ENCODE peak calls at places on chromosomes 3 and 15, in ten cellular contexts. W is iris pigment epithelial cell, T is NCI-H1694 treated with DMSO at 0.1 percent for 48 hours, Z is cardiac fibroblast, O is heart right ventricle, A is GDM1, G is left ventricle myocardium inferior, H is esophagus muscularis mucosa, Q is GM13976, R is fibroblast of mammary gland. N is an unnamed sample.

GRCh38 chr3:14803101-14803980 is 15.4 kb upstream of the FGD5 start:
- DNase-seq in Q (no peak), Z (peak; percentile 25), G (peak; percentile 28), R (no peak), O (no peak), T (no peak), A (peak; percentile 11), H (no peak), W (peak; percentile 19), N (no peak)

GRCh38 chr3:15933439-15934144 is 135.8 kb upstream of the ANKRD28 start:
- DNase-seq in T (no peak), R (peak; percentile 75), A (no peak), G (no peak), Z (peak; percentile 28), W (peak; percentile 44), Q (no peak), H (no peak), O (no peak), N (no peak)

GRCh38 chr3:194313642-194314430 is 37.3 kb downstream of the CPN2 start:
- DNase-seq in R (peak; percentile 67), Z (no peak), G (peak; percentile 65), T (no peak), O (no peak), W (peak; percentile 20), Q (no peak), A (no peak), H (no peak), N (peak; percentile 47)

GRCh38 chr3:29268651-29269050 is 12.2 kb upstream of the RBMS3 start:
- DNase-seq in Q (no peak), W (no peak), O (no peak), Z (peak; percentile 12), A (no peak), H (no peak), T (no peak), G (no peak), R (no peak), N (no peak)

GRCh38 chr3:123584284-123584987 is 417 bp downstream of the HACD2 start:
- DNase-seq in T (no peak), Q (peak; percentile 60), G (peak; percentile 67), A (no peak), O (peak; percentile 47), Z (peak; percentile 31), R (peak; percentile 19), W (no peak), H (peak; percentile 66), N (peak; percentile 75)

GRCh38 chr3:165636682-165637010 is 200.6 kb downstream of the BCHE start:
- DNase-seq in R (no peak), A (no peak), O (no peak), W (no peak), H (no peak), Q (no peak), Z (no peak), G (no peak), T (no peak), N (no peak)

GRCh38 chr15:99604865-99605264 is 39.1 kb downstream of the MEF2A start:
- DNase-seq in T (peak; percentile 7), G (no peak), Z (peak; percentile 55), Q (no peak), O (no peak), W (no peak), H (no peak), A (no peak), R (no peak), N (no peak)

GRCh38 chr3:40366203-40367162 is 20.5 kb upstream of the ENTPD3 start:
- DNase-seq in R (peak; percentile 45), O (no peak), Q (no peak), W (no peak), A (no peak), Z (no peak), H (no peak), G (no peak), T (no peak), N (no peak)

GRCh38 chr15:92848852-92849598 is 51.1 kb upstream of the CHD2 start:
- DNase-seq in O (no peak), T (no peak), Z (peak; percentile 38), G (no peak), H (no peak), A (no peak), Q (peak; percentile 62), R (peak; percentile 82), W (peak; percentile 75), N (no peak)

GRCh38 chr3:157088133-157088488 is 71.8 kb downstream of the CCNL1 start:
- DNase-seq in H (no peak), T (no peak), Z (peak; percentile 29), R (no peak), G (no peak), A (no peak), O (no peak), Q (no peak), W (no peak), N (no peak)

GRCh38 chr3:43105597-43106292 is at the start of gene POMGNT2:
- DNase-seq in Q (peak; percentile 91), H (peak; percentile 96), T (peak; percentile 21), W (peak; percentile 70), R (peak; percentile 75), A (peak; percentile 75), G (peak; percentile 88), O (peak; percentile 91), Z (peak; percentile 79), N (peak; percentile 91)

GRCh38 chr15:76335851-76336253 is 721 bp upstream of the ISL2 start:
- DNase-seq in R (no peak), Z (peak; percentile 13), W (no peak), G (no peak), T (no peak), A (no peak), H (no peak), O (no peak), Q (peak; percentile 55), N (no peak)

GRCh38 chr15:94080989-94081605 is 150.3 kb upstream of the MCTP2 start:
- DNase-seq in Q (no peak), A (no peak), H (no peak), O (no peak), W (no peak), R (no peak), G (no peak), T (no peak), Z (no peak), N (no peak)

GRCh38 chr15:73586006-73586654 is 47.1 kb downstream of the NPTN start:
- DNase-seq in H (no peak), Q (no peak), T (no peak), R (no peak), A (no peak), Z (no peak), W (no peak), G (no peak), O (no peak), N (no peak)

GRCh38 chr15:92014461-92015030 is 161.0 kb downstream of the SLCO3A1 start:
- DNase-seq in Z (no peak), H (no peak), O (no peak), W (no peak), G (no peak), A (no peak), R (no peak), Q (no peak), T (no peak), N (no peak)

GRCh38 chr3:130662407-130663028 is 84.1 kb downstream of the PIK3R4 start:
- DNase-seq in G (no peak), Z (no peak), A (no peak), O (no peak), T (no peak), Q (no peak), R (no peak), H (peak; percentile 26), W (no peak), N (no peak)

GRCh38 chr15:88897456-88898194 is 2.3 kb upstream of the HAPLN3 start:
- DNase-seq in Z (peak; percentile 80), R (peak; percentile 74), Q (no peak), G (peak; percentile 90), A (peak; percentile 59), T (peak; percentile 50), W (peak; percentile 92), O (peak; percentile 91), H (no peak), N (peak; percentile 53)

GRCh38 chr15:51775967-51776816 is 24.8 kb downstream of the TMOD2 start:
- DNase-seq in Q (peak; percentile 53), H (no peak), W (peak; percentile 64), O (peak; percentile 43), Z (peak; percentile 71), A (peak; percentile 25), R (peak; percentile 66), G (no peak), T (peak; percentile 72), N (peak; percentile 73)

GRCh38 chr15:66931768-66932633 is 133.4 kb upstream of the SMAD3 start:
- DNase-seq in G (no peak), Z (peak; percentile 81), H (no peak), R (peak; percentile 71), Q (no peak), O (no peak), T (peak; percentile 6), W (peak; percentile 79), A (no peak), N (peak; percentile 12)

GRCh38 chr3:192887047-192887446 is 30.6 kb downstream of the MB21D2 start:
- DNase-seq in O (no peak), A (no peak), G (no peak), Q (no peak), Z (peak; percentile 96), T (no peak), R (peak; percentile 86), W (peak; percentile 94), H (no peak), N (no peak)

N was measured in WTC11.